ENCODE peak calls at places on chromosomes 13 and 19, in eight cellular contexts. T is Right ventricle myocardium superior, F is progenitor cell of endocrine pancreas, M is colonic mucosa, Z is stomach, K is PC-3, R is CMK, V is HT1080. Q is an unnamed sample.

GRCh38 chr19:47104678-47105077 is 8.9 kb downstream of the ZC3H4 start:
- DNase-seq in T (no peak), F (no peak), M (no peak), Z (no peak), K (no peak), R (no peak), V (no peak), Q (no peak)

GRCh38 chr19:38831142-38831605 is 420 bp downstream of the ECH1 start:
- DNase-seq in T (peak), F (no peak), M (peak), Z (peak), K (peak), R (no peak), V (peak), Q (peak)

GRCh38 chr19:33683881-33684549 is 62.3 kb downstream of the CHST8 start:
- DNase-seq in T (no peak), F (peak), M (no peak), Z (no peak), K (peak), R (no peak), V (peak), Q (peak)

GRCh38 chr19:16896913-16897571 is 8.2 kb downstream of the F2RL3 start:
- DNase-seq in T (peak), F (peak), M (peak), Z (peak), K (peak), R (peak), V (no peak), Q (peak)

GRCh38 chr13:53501387-53501786 is 472.8 kb downstream of the OLFM4 start:
- DNase-seq in T (no peak), F (no peak), M (no peak), Z (no peak), K (peak), R (no peak), V (no peak), Q (no peak)

GRCh38 chr13:40981949-40982348 is 37.2 kb downstream of the ELF1 start:
- DNase-seq in T (no peak), F (no peak), M (no peak), Z (no peak), K (no peak), R (no peak), V (no peak), Q (no peak)

GRCh38 chr19:5292843-5293606 is 47.6 kb downstream of the PTPRS start:
- DNase-seq in T (peak), F (peak), M (peak), Z (peak), K (peak), R (peak), V (no peak), Q (peak)

GRCh38 chr19:38900220-38900629 is 456 bp downstream of the NFKBIB start:
- DNase-seq in T (no peak), F (no peak), M (no peak), Z (no peak), K (no peak), R (no peak), V (no peak), Q (no peak)

GRCh38 chr19:18450934-18451836 is 13.3 kb upstream of the ISYNA1 start:
- DNase-seq in T (peak), F (peak), M (peak), Z (peak), K (peak), R (no peak), V (peak), Q (peak)

GRCh38 chr19:54096642-54097106 is 3.9 kb downstream of the OSCAR start:
- DNase-seq in T (no peak), F (no peak), M (no peak), Z (no peak), K (peak), R (no peak), V (peak), Q (no peak)

GRCh38 chr19:2711175-2711936 is 8.9 kb upstream of the GNG7 start:
- DNase-seq in T (no peak), F (no peak), M (no peak), Z (no peak), K (peak), R (no peak), V (peak), Q (no peak)

GRCh38 chr19:55600336-55601028 is 394 bp downstream of the ZNF524 start:
- DNase-seq in T (no peak), F (peak), M (no peak), Z (no peak), K (no peak), R (peak), V (peak), Q (no peak)

GRCh38 chr13:95122063-95122462 is 179.2 kb downstream of the ABCC4 start:
- DNase-seq in T (no peak), F (no peak), M (no peak), Z (no peak), K (peak), R (no peak), V (no peak), Q (no peak)

GRCh38 chr13:52849727-52850395 is 1.4 kb upstream of the PCDH8 start:
- DNase-seq in T (no peak), F (no peak), M (no peak), Z (no peak), K (no peak), R (no peak), V (no peak), Q (no peak)

GRCh38 chr19:54481326-54481930 is 8.3 kb upstream of the CDC42EP5 start:
- DNase-seq in T (no peak), F (no peak), M (peak), Z (no peak), K (peak), R (no peak), V (no peak), Q (peak)

GRCh38 chr13:78881054-78881453 is 222.1 kb upstream of the OBI1 start:
- DNase-seq in T (no peak), F (no peak), M (no peak), Z (no peak), K (no peak), R (no peak), V (no peak), Q (peak)

GRCh38 chr13:99434258-99434788 is 66.9 kb upstream of the TM9SF2 start:
- DNase-seq in T (no peak), F (no peak), M (no peak), Z (peak), K (no peak), R (no peak), V (no peak), Q (no peak)

GRCh38 chr19:44927746-44928145 is 13.3 kb downstream of the APOC1 start:
- DNase-seq in T (no peak), F (no peak), M (no peak), Z (no peak), K (no peak), R (no peak), V (peak), Q (no peak)

GRCh38 chr19:34193876-34194275 is 21.6 kb downstream of the LSM14A start:
- DNase-seq in T (no peak), F (no peak), M (no peak), Z (no peak), K (no peak), R (no peak), V (no peak), Q (no peak)

GRCh38 chr19:31667106-31667505 is 317.9 kb upstream of the TSHZ3 start:
- DNase-seq in T (no peak), F (no peak), M (no peak), Z (no peak), K (no peak), R (no peak), V (no peak), Q (no peak)

GRCh38 chr13:25170554-25171107 is 1.5 kb downstream of the AMER2 start:
- DNase-seq in T (no peak), F (peak), M (no peak), Z (no peak), K (no peak), R (no peak), V (no peak), Q (peak)

GRCh38 chr19:5466814-5467291 is 11.6 kb downstream of the ZNRF4 start:
- DNase-seq in T (peak), F (no peak), M (no peak), Z (no peak), K (no peak), R (no peak), V (no peak), Q (no peak)

GRCh38 chr19:6776999-6777398 is 4.5 kb downstream of the VAV1 start:
- DNase-seq in T (no peak), F (no peak), M (no peak), Z (no peak), K (no peak), R (no peak), V (no peak), Q (no peak)

GRCh38 chr19:38514812-38515633 is 81.5 kb downstream of the RYR1 start:
- DNase-seq in T (peak), F (peak), M (peak), Z (peak), K (peak), R (peak), V (peak), Q (peak)